ENCODE peak calls at places on chromosomes 6 and 20, in six cellular contexts. W is adipocyte, Q is osteoblast, S is spleen, N is cardiac muscle cell, M is iPS DF 6.9. G is an unnamed sample.

GRCh38 chr20:10022615-10023014 is 12.2 kb upstream of the ANKEF1 start:
- DNase-seq in W (no peak), Q (no peak), S (no peak), N (no peak), M (no peak), G (no peak)

GRCh38 chr6:5398530-5398929 is 137.2 kb downstream of the FARS2 start:
- DNase-seq in W (peak), Q (no peak), S (no peak), N (peak), M (no peak), G (no peak)

GRCh38 chr6:52759085-52759484 is 4.2 kb downstream of the GSTA2 start:
- DNase-seq in W (peak), Q (no peak), S (no peak), N (peak), M (no peak), G (no peak)

GRCh38 chr6:170206931-170207431 is 83.9 kb downstream of the DLL1 start:
- DNase-seq in W (no peak), Q (no peak), S (peak), N (no peak), M (no peak), G (no peak)

GRCh38 chr6:146300540-146300939 is 243.1 kb upstream of the RAB32 start:
- DNase-seq in W (no peak), Q (no peak), S (no peak), N (peak), M (no peak), G (no peak)

GRCh38 chr6:168132531-168133184 is 53.6 kb upstream of the FRMD1 start:
- DNase-seq in W (peak), Q (no peak), S (no peak), N (peak), M (peak), G (peak)

GRCh38 chr6:133973109-133973971 is 20.3 kb downstream of the TBPL1 start:
- DNase-seq in W (peak), Q (no peak), S (no peak), N (peak), M (no peak), G (peak)

GRCh38 chr6:73636048-73636447 is 17.7 kb downstream of the SLC17A5 start:
- DNase-seq in W (peak), Q (no peak), S (no peak), N (no peak), M (no peak), G (no peak)

GRCh38 chr20:31861346-31862156 is 8.8 kb downstream of the DUSP15 start:
- DNase-seq in W (peak), Q (peak), S (peak), N (peak), M (peak), G (no peak)

GRCh38 chr6:35495258-35496035 is 1.4 kb downstream of the TEAD3 start:
- DNase-seq in W (peak), Q (peak), S (no peak), N (no peak), M (no peak), G (no peak)

GRCh38 chr6:35493307-35493983 is 3.4 kb downstream of the TEAD3 start:
- DNase-seq in W (no peak), Q (peak), S (no peak), N (no peak), M (no peak), G (no peak)

GRCh38 chr6:35496036-35496850 is 636 bp downstream of the TEAD3 start:
- DNase-seq in W (peak), Q (peak), S (no peak), N (peak), M (no peak), G (no peak)

GRCh38 chr6:35492664-35493284 is 4.1 kb downstream of the TEAD3 start:
- DNase-seq in W (peak), Q (peak), S (no peak), N (no peak), M (no peak), G (no peak)

DNA sequence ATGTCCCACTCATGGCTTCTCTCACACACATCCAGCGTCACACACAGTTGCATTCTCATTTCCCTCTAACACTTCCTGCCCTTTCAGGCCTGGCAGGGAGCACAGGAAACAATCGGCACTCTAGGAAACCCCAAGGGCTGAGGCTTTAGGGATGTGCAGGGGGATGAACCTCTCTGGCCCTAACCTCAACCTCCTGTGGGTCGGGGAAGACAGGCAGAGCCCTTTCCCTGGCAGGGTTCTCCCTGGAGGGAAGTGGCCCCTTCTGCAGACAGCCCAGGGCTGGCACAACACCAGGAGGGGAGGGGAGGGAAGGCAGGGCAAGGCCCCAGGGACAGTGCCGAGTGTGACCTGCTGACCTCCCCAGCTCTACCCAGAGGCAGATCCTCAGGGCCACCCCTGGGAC is 2.7 kb downstream of the TEAD3 start:
- DNase-seq in W (peak), Q (peak), S (no peak), N (no peak), M (no peak), G (no peak)
- H3K4me3 ChIP-seq in W (peak), Q (peak), S (peak), N (no peak), M (no peak), G (peak)

GRCh38 chr20:2688041-2688591 is 4.5 kb upstream of the EBF4 start:
- DNase-seq in W (peak), Q (peak), S (peak), N (peak), M (no peak), G (no peak)
- H3K4me3 ChIP-seq in W (no peak), Q (no peak), S (no peak), N (no peak), M (no peak), G (no peak)

GRCh38 chr6:44339301-44339700 is 3.1 kb upstream of the SPATS1 start:
- DNase-seq in W (no peak), Q (peak), S (no peak), N (no peak), M (no peak), G (no peak)

GRCh38 chr6:44339763-44340625 is 2.5 kb upstream of the SPATS1 start:
- DNase-seq in W (peak), Q (peak), S (no peak), N (no peak), M (no peak), G (no peak)

GRCh38 chr6:44341095-44341890 is 1.2 kb upstream of the SPATS1 start:
- DNase-seq in W (no peak), Q (no peak), S (no peak), N (no peak), M (no peak), G (no peak)

GRCh38 chr6:44342052-44342451 is 398 bp upstream of the SPATS1 start:
- DNase-seq in W (peak), Q (no peak), S (no peak), N (no peak), M (no peak), G (no peak)

DNA sequence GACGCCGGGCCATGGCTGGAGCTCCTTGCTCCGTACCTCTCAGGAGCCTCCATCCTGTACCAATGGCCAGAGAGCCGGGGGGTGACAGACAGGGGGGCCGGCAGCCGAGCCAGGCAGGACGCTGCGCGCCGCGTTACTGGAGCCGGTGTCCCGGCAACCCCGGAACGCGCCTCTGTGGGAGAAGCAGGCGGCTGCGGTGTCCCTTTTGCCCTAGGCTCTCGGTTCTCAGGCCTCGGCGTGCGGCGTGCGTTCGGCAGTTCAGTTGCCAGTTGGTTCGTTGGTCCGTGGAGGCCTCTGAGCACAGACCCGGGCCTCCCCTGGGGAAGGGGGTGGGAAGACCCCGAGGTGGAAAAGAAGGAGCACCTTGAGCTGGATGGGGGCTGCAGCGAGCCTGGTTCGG is at the start of gene SPATS1:
- DNase-seq in W (peak), Q (no peak), S (peak), N (no peak), M (no peak), G (no peak)
- H3K4me3 ChIP-seq in W (peak), Q (peak), S (peak), N (no peak), M (no peak), G (no peak)

GRCh38 chr6:138483911-138484731 is 15.2 kb downstream of the NHSL1 start:
- DNase-seq in W (no peak), Q (peak), S (no peak), N (no peak), M (no peak), G (no peak)
- H3K4me3 ChIP-seq in W (no peak), Q (no peak), S (no peak), N (no peak), M (no peak), G (no peak)

GRCh38 chr6:44854712-44855111 is 467.2 kb downstream of the CDC5L start:
- DNase-seq in W (no peak), Q (no peak), S (no peak), N (no peak), M (no peak), G (no peak)

GRCh38 chr6:44856495-44856878 is 469.0 kb downstream of the CDC5L start:
- DNase-seq in W (peak), Q (no peak), S (no peak), N (no peak), M (no peak), G (peak)

GRCh38 chr6:44858998-44859397 is 469.1 kb upstream of the RUNX2 start:
- DNase-seq in W (peak), Q (no peak), S (no peak), N (no peak), M (no peak), G (no peak)

GRCh38 chr6:44859901-44860410 is 468.2 kb upstream of the RUNX2 start:
- DNase-seq in W (no peak), Q (no peak), S (no peak), N (no peak), M (no peak), G (no peak)

DNA sequence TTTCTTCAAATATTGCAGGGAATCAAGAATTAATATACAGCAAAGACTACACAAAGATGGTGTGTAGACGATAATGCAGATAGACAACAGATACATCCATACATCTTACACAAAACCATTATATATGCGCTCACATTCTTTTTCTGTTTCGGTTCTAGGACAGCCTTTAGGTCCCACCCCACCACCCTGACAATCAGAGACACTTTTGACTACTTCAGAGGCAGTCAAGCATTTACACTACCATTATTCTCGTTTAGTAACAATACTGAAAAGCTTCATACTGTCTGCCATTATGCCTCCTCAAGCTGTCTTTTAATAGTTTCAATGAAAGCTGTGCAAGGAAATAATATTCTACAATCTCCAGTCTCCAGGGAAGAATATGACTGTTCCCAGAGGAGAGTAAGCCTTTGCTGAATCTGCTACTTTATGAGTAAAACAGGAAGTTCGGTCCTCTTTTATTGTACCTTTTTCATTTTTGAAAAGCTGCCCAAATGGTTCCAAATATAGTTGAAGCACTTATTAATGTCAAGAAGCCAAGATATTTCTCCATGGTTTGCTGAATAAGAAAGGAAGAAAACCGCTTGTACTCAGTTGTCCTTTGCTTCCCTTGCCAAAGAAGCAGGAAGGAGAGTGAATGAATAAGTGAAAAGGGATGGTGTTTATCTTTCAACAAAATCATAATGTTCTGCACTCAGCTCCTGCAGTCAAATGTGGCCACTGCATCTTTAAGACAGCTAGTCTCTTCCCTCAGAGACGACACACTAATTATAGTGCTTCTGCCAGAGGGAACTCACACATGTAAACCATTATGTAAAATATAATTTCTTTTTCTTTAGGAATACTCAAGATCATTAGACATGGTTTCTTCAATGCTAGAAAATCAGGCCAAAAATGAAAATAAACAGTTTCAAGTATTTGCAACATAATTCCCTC is 468.3 kb downstream of the CDC5L start:
- DNase-seq in W (peak), Q (no peak), S (no peak), N (no peak), M (no peak), G (peak)
- H3K4me3 ChIP-seq in W (peak), Q (peak), S (no peak), N (no peak), M (no peak), G (no peak)

DNA sequence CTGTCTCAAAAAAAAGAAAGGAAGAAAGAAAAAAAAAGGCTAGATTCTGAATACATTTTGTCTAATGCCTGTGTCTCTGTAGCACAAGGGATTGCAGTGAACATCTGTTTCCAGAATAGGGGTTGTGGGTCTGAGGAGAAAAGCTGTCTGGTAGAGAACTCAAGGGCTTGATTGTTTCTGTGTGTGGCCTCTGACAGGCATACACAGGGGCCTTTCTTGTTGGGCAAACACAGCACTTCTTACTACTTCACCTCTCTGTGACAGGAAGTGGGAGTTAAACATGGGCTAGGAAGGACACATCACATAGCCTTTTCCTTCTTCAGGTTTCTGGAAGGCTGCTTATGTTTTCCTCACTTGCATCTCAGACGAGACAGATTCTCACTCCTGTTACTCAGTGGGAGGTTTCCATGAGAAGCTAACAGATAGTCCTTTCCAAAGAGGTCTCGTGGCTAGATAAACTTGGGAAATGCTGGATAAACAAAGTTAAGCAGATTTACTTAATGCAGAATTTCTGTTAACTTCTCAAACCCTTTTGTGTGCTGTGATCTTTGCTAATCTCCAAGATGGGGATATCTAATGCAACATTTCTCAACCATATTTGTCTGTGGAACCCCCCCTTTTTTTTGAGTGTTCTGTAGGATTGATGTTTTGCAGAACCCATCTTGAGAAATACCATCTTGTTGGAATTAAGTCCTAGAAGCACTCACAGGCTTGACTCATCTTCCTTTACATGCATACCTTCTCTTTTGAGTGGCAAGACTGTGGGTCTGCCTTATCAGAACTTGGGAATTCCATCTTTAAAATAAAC is 41.9 kb upstream of the RNF8 start:
- DNase-seq in W (peak), Q (peak), S (no peak), N (no peak), M (no peak), G (no peak)
- H3K4me3 ChIP-seq in W (no peak), Q (no peak), S (no peak), N (no peak), M (no peak), G (no peak)

GRCh38 chr6:32151885-32152311 is at the start of gene PRRT1:
- DNase-seq in W (peak), Q (peak), S (no peak), N (no peak), M (no peak), G (no peak)

GRCh38 chr6:32152414-32153251 is 894 bp upstream of the PRRT1 start:
- DNase-seq in W (peak), Q (peak), S (no peak), N (peak), M (no peak), G (no peak)

GRCh38 chr6:32149577-32149845 is 2.2 kb downstream of the PRRT1 start:
- DNase-seq in W (no peak), Q (no peak), S (no peak), N (no peak), M (no peak), G (no peak)

GRCh38 chr6:32149932-32150920 is 1.5 kb downstream of the PRRT1 start:
- DNase-seq in W (no peak), Q (no peak), S (no peak), N (no peak), M (no peak), G (no peak)

GRCh38 chr6:32151131-32151884 is 431 bp downstream of the PRRT1 start:
- DNase-seq in W (no peak), Q (peak), S (no peak), N (no peak), M (no peak), G (no peak)
- H3K4me3 ChIP-seq in W (no peak), Q (peak), S (peak), N (no peak), M (peak), G (peak)

GRCh38 chr6:29653452-29654038 is 3.3 kb upstream of the MOG start:
- DNase-seq in W (peak), Q (peak), S (no peak), N (peak), M (no peak), G (peak)

GRCh38 chr6:29655658-29656057 is 1.2 kb upstream of the MOG start:
- DNase-seq in W (no peak), Q (no peak), S (no peak), N (no peak), M (no peak), G (no peak)

GRCh38 chr6:29661071-29661470 is 4.2 kb downstream of the MOG start:
- DNase-seq in W (no peak), Q (no peak), S (no peak), N (no peak), M (no peak), G (no peak)

GRCh38 chr6:29656157-29656556 is 735 bp upstream of the MOG start:
- DNase-seq in W (no peak), Q (no peak), S (no peak), N (peak), M (no peak), G (no peak)

GRCh38 chr6:29656798-29657197 is at the start of gene MOG:
- DNase-seq in W (no peak), Q (no peak), S (no peak), N (no peak), M (no peak), G (no peak)
- H3K4me3 ChIP-seq in W (no peak), Q (no peak), S (no peak), N (no peak), M (no peak), G (no peak)

G was measured in astrocyte of the cerebellum.